ENCODE peak calls at places on chromosomes 4 and X, in ten cellular contexts. W, F, N, S, R, H, Q, D, J and L are unnamed samples.

GRCh38 chrX:150683536-150684146 is 9.6 kb upstream of the MTMR1 start:
- DNase-seq in Q (peak), S (peak), W (no peak), N (no peak), H (no peak), R (no peak), D (no peak), J (no peak), F (no peak), L (no peak)

GRCh38 chrX:49701323-49701722 is 5.5 kb upstream of the PAGE1 start:
- DNase-seq in W (no peak), S (no peak), H (no peak), Q (no peak), N (no peak), J (no peak), F (no peak), R (no peak), D (no peak), L (no peak)

GRCh38 chr4:87865960-87866598 is 33.3 kb downstream of the MEPE start:
- DNase-seq in S (peak), Q (no peak), W (no peak), H (no peak), F (no peak), D (no peak), J (no peak), N (no peak), R (no peak), L (no peak)

GRCh38 chrX:724256-724655 is 93.7 kb downstream of the SHOX start:
- DNase-seq in R (no peak), W (no peak), N (no peak), F (no peak), S (no peak), J (no peak), D (no peak), H (no peak), Q (no peak), L (no peak)

GRCh38 chrX:45775462-45775861 is 574.8 kb upstream of the DIPK2B start:
- DNase-seq in Q (no peak), S (peak), R (no peak), D (no peak), N (no peak), J (no peak), W (no peak), F (no peak), H (no peak), L (no peak)

GRCh38 chr4:11720292-11720691 is 291.6 kb upstream of the HS3ST1 start:
- DNase-seq in F (peak), Q (no peak), S (peak), J (no peak), N (peak), H (no peak), D (no peak), R (no peak), W (no peak), L (no peak)

GRCh38 chrX:40508560-40508959 is 72.2 kb upstream of the ATP6AP2 start:
- DNase-seq in W (no peak), J (no peak), F (no peak), D (no peak), S (peak), R (no peak), H (no peak), N (no peak), Q (no peak), L (no peak)

GRCh38 chr4:164748375-164748774 is 5.6 kb upstream of the SMIM31 start:
- DNase-seq in D (no peak), H (no peak), Q (no peak), J (no peak), F (no peak), S (peak), W (no peak), R (no peak), N (no peak), L (no peak)

GRCh38 chr4:163492951-163493504 is 1.5 kb upstream of the TMA16 start:
- DNase-seq in R (no peak), S (no peak), N (no peak), D (no peak), W (no peak), J (no peak), H (no peak), Q (no peak), F (no peak), L (no peak)

GRCh38 chrX:129996120-129996519 is 13.7 kb downstream of the BCORL1 start:
- DNase-seq in W (no peak), R (no peak), H (no peak), F (peak), D (no peak), S (no peak), J (no peak), Q (no peak), N (peak), L (no peak)

GRCh38 chr4:83865417-83866150 is 329.7 kb downstream of the GPAT3 start:
- DNase-seq in F (no peak), S (no peak), D (no peak), W (no peak), N (no peak), Q (no peak), H (peak), J (no peak), R (no peak), L (no peak)

GRCh38 chrX:151701531-151701930 is 6.3 kb downstream of the PRRG3 start:
- DNase-seq in Q (no peak), W (no peak), H (no peak), S (no peak), N (no peak), J (no peak), R (no peak), D (no peak), F (no peak), L (no peak)

GRCh38 chr4:16684083-16684482 is 214.4 kb downstream of the LDB2 start:
- DNase-seq in S (peak), J (no peak), F (no peak), D (no peak), H (no peak), Q (no peak), R (no peak), W (no peak), N (peak), L (no peak)

GRCh38 chrX:39975094-39975865 is 122.5 kb downstream of the BCOR start:
- DNase-seq in F (no peak), W (no peak), H (no peak), J (no peak), S (no peak), R (peak), D (no peak), N (no peak), Q (no peak), L (no peak)

GRCh38 chr4:188127157-188127874 is 11.9 kb upstream of the TRIML1 start:
- DNase-seq in R (no peak), H (no peak), F (peak), S (peak), N (no peak), D (no peak), J (no peak), Q (no peak), W (no peak), L (peak)

GRCh38 chr4:40202474-40202873 is 5.6 kb downstream of the RHOH start:
- DNase-seq in H (no peak), N (no peak), R (no peak), F (no peak), Q (no peak), J (no peak), W (no peak), S (no peak), D (no peak), L (no peak)

GRCh38 chr4:88616275-88616996 is 24.2 kb downstream of the HERC3 start:
- DNase-seq in R (no peak), H (no peak), Q (no peak), W (no peak), S (peak), F (peak), N (no peak), J (no peak), D (no peak), L (no peak)

GRCh38 chrX:97416461-97416860 is 532.8 kb downstream of the RPA4 start:
- DNase-seq in D (no peak), W (no peak), Q (no peak), F (no peak), S (no peak), R (no peak), J (no peak), N (no peak), H (no peak), L (no peak)

GRCh38 chr4:43716721-43717395 is 731.8 kb downstream of the KCTD8 start:
- DNase-seq in N (no peak), H (no peak), W (no peak), F (no peak), D (no peak), S (no peak), R (no peak), Q (no peak), J (no peak), L (no peak)

GRCh38 chr4:78612398-78613005 is 60.9 kb downstream of the ANXA3 start:
- DNase-seq in N (peak), Q (no peak), W (no peak), H (no peak), F (peak), S (peak), D (no peak), J (no peak), R (peak), L (no peak)

GRCh38 chr4:159235779-159236368 is 133.0 kb downstream of the RAPGEF2 start:
- DNase-seq in W (no peak), J (no peak), H (no peak), Q (no peak), R (no peak), N (no peak), F (no peak), D (no peak), S (peak), L (no peak)

GRCh38 chrX:23838953-23839352 is 56.0 kb downstream of the SAT1 start:
- DNase-seq in Q (no peak), F (no peak), D (no peak), H (no peak), N (no peak), J (no peak), W (no peak), S (no peak), R (no peak), L (no peak)

GRCh38 chrX:143873343-143873742 is 10.5 kb upstream of the UBE2NL start:
- DNase-seq in W (no peak), S (no peak), H (no peak), J (no peak), R (no peak), F (no peak), D (no peak), N (no peak), Q (no peak), L (no peak)

GRCh38 chr4:113397114-113397701 is 347.8 kb downstream of the ANK2 start:
- DNase-seq in J (no peak), S (peak), N (no peak), H (no peak), R (no peak), W (no peak), F (no peak), Q (no peak), D (peak), L (no peak)

GRCh38 chr4:78190595-78190994 is 133.5 kb downstream of the FRAS1 start:
- DNase-seq in N (no peak), R (no peak), W (no peak), D (no peak), H (no peak), Q (no peak), F (no peak), S (no peak), J (no peak), L (no peak)

GRCh38 chr4:125735107-125735506 is 420.4 kb downstream of the FAT4 start:
- DNase-seq in W (no peak), J (no peak), R (no peak), S (peak), F (no peak), N (peak), H (peak), D (no peak), Q (no peak), L (no peak)

GRCh38 chrX:44915361-44915868 is 42.4 kb downstream of the KDM6A start:
- DNase-seq in F (peak), J (no peak), R (no peak), N (no peak), S (peak), D (no peak), H (no peak), Q (no peak), W (no peak), L (no peak)

GRCh38 chr4:159129822-159130550 is 27.1 kb downstream of the RAPGEF2 start:
- DNase-seq in H (no peak), W (no peak), F (no peak), J (no peak), R (no peak), S (no peak), D (no peak), N (no peak), Q (no peak), L (no peak)

GRCh38 chr4:156138781-156139280 is 185.2 kb upstream of the CTSO start:
- DNase-seq in D (no peak), N (no peak), J (no peak), H (no peak), F (no peak), W (no peak), Q (no peak), S (no peak), R (no peak), L (no peak)

GRCh38 chr4:94488667-94489066 is 36.9 kb downstream of the PDLIM5 start:
- DNase-seq in W (no peak), H (no peak), S (peak), Q (no peak), F (no peak), N (no peak), D (no peak), R (no peak), J (no peak), L (no peak)

GRCh38 chrX:13340182-13340791 is 20.4 kb upstream of the ATXN3L start:
- DNase-seq in F (no peak), D (no peak), H (no peak), J (no peak), S (no peak), N (no peak), Q (no peak), R (no peak), W (no peak), L (no peak)

GRCh38 chrX:40108959-40109287 is 11.2 kb upstream of the BCOR start:
- DNase-seq in J (peak), D (peak), W (peak), Q (no peak), N (peak), R (peak), S (peak), F (peak), H (no peak), L (peak)

GRCh38 chr4:176270669-176271068 is 1.6 kb upstream of the ASB5 start:
- DNase-seq in S (peak), Q (peak), H (no peak), F (no peak), D (no peak), W (no peak), R (no peak), J (no peak), N (no peak), L (no peak)

GRCh38 chr4:173171098-173171497 is 2.5 kb downstream of the GALNT7 start:
- DNase-seq in Q (no peak), F (no peak), H (no peak), W (no peak), R (no peak), J (no peak), N (no peak), S (peak), D (no peak), L (no peak)

GRCh38 chr4:125179727-125180126 is 135.0 kb upstream of the FAT4 start:
- DNase-seq in H (no peak), N (no peak), J (no peak), F (no peak), R (no peak), Q (no peak), W (no peak), D (no peak), S (no peak), L (no peak)

GRCh38 chrX:43655151-43655676 is 885 bp upstream of the MAOA start:
- DNase-seq in H (no peak), R (peak), N (peak), Q (peak), W (no peak), D (peak), F (peak), J (peak), S (peak), L (peak)
- H3K27ac ChIP-seq in H (no peak), R (peak), N (peak), Q (peak), W (peak), D (peak), F (no peak), J (no peak), S (no peak), L (peak)

GRCh38 chr4:102787944-102788343 is 27.2 kb upstream of the MANBA start:
- DNase-seq in R (no peak), Q (no peak), S (no peak), F (no peak), H (no peak), N (no peak), D (no peak), J (no peak), W (no peak), L (no peak)

GRCh38 chr4:102794999-102795398 is 32.4 kb downstream of the UBE2D3 start:
- DNase-seq in W (no peak), Q (no peak), R (no peak), S (no peak), J (no peak), D (no peak), H (no peak), F (no peak), N (no peak), L (no peak)

GRCh38 chr4:102792361-102792936 is 31.7 kb upstream of the MANBA start:
- DNase-seq in D (no peak), J (no peak), H (no peak), W (no peak), S (no peak), N (no peak), R (no peak), F (no peak), Q (no peak), L (no peak)

GRCh38 chr4:102789317-102789717 is 28.5 kb upstream of the MANBA start:
- DNase-seq in R (no peak), D (no peak), H (no peak), J (no peak), S (no peak), W (no peak), Q (no peak), F (no peak), N (no peak), L (no peak)

DNA sequence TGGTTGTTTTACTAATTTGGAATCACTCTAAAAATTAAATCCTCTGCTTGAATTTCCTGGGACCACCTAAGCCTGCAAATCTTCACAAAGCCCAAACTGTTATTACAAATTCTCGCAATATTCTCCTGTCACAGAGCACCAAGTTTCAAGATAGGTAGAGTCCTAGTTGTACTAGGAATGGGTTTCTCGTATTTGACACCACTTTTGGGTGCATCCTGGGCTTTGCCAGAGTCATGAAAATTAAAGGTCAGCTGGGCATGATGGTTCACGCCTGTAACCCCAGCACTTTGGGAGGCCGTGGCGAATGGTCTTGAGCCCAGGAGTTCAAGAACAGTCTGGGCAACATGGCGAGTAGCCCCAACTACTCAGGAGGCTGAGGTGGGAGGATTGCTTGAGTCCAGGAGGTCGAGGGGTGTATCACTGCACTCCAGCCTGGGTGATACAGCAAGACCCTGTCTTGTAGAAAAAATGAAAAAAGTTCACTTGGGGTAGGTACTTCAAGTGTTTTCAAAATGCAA is 30.6 kb upstream of the MANBA start:
- DNase-seq in D (no peak), Q (no peak), J (no peak), R (no peak), W (no peak), F (no peak), S (no peak), H (no peak), N (no peak), L (no peak)
- H3K27ac ChIP-seq in D (no peak), Q (no peak), J (no peak), R (no peak), W (no peak), F (no peak), S (no peak), H (no peak), N (no peak), L (no peak)

GRCh38 chrX:74603040-74603439 is 11.4 kb downstream of the RLIM start:
- DNase-seq in Q (no peak), S (no peak), R (no peak), W (no peak), D (no peak), J (no peak), N (no peak), F (no peak), H (no peak), L (no peak)
- H3K27ac ChIP-seq in Q (no peak), S (no peak), R (no peak), W (no peak), D (no peak), J (no peak), N (no peak), F (no peak), H (no peak), L (no peak)

GRCh38 chr4:101888472-101888871 is 97.9 kb downstream of the BANK1 start:
- DNase-seq in R (no peak), H (no peak), D (no peak), J (no peak), N (no peak), F (no peak), S (no peak), W (no peak), Q (no peak), L (no peak)
- H3K27ac ChIP-seq in R (no peak), H (no peak), D (no peak), J (no peak), N (no peak), F (no peak), S (no peak), W (no peak), Q (no peak), L (no peak)